ENCODE peak calls at places on chromosomes 7 and 10, in four cellular contexts. F, H, T and W are unnamed samples.

GRCh38 chr7:106768324-106768751 is 96.7 kb upstream of the PIK3CG start:
- DNase-seq in F (no peak), H (no peak), T (peak), W (no peak)

GRCh38 chr7:150780249-150780648 is 19.9 kb downstream of the TMEM176B start:
- DNase-seq in F (no peak), H (no peak), T (no peak), W (no peak)

GRCh38 chr10:987635-987905 is 664 bp upstream of the GTPBP4 start:
- DNase-seq in F (no peak), H (no peak), T (no peak), W (no peak)

GRCh38 chr10:113062977-113063967 is 113.2 kb downstream of the TCF7L2 start:
- DNase-seq in F (no peak), H (no peak), T (no peak), W (no peak)

GRCh38 chr7:41916450-41916927 is 213.6 kb upstream of the INHBA start:
- DNase-seq in F (peak), H (peak), T (no peak), W (no peak)

GRCh38 chr10:47033081-47033480 is 121.9 kb downstream of the PTPN20 start:
- DNase-seq in F (no peak), H (no peak), T (no peak), W (peak)

GRCh38 chr10:129705676-129706075 is 238.6 kb downstream of the MGMT start:
- DNase-seq in F (no peak), H (no peak), T (no peak), W (no peak)

GRCh38 chr7:155214328-155214986 is 83.2 kb upstream of the INSIG1 start:
- DNase-seq in F (no peak), H (no peak), T (no peak), W (peak)

GRCh38 chr7:28733035-28733434 is 225.1 kb downstream of the TRIL start:
- DNase-seq in F (no peak), H (no peak), T (no peak), W (no peak)

GRCh38 chr7:33841658-33842057 is 63.7 kb upstream of the BMPER start:
- DNase-seq in F (no peak), H (no peak), T (no peak), W (peak)

GRCh38 chr7:107995184-107996071 is 7.5 kb downstream of the LAMB1 start:
- DNase-seq in F (no peak), H (no peak), T (no peak), W (no peak)

GRCh38 chr10:7186387-7187032 is 224.3 kb downstream of the SFMBT2 start:
- DNase-seq in F (no peak), H (no peak), T (no peak), W (no peak)

GRCh38 chr10:58952747-58953466 is 223.5 kb upstream of the PHYHIPL start:
- DNase-seq in F (no peak), H (no peak), T (peak), W (peak)

GRCh38 chr7:3106353-3106752 is 62.7 kb upstream of the CARD11 start:
- DNase-seq in F (no peak), H (no peak), T (no peak), W (no peak)

GRCh38 chr7:39306028-39306570 is 260.1 kb upstream of the YAE1 start:
- DNase-seq in F (no peak), H (no peak), T (no peak), W (no peak)

GRCh38 chr10:23280420-23281043 is 64.1 kb downstream of the C10orf67 start:
- DNase-seq in F (no peak), H (no peak), T (no peak), W (no peak)

GRCh38 chr10:132546567-132547420 is 9.2 kb downstream of the INPP5A start:
- DNase-seq in F (no peak), H (peak), T (no peak), W (peak)

GRCh38 chr7:83469076-83469475 is 179.9 kb downstream of the SEMA3E start:
- DNase-seq in F (no peak), H (no peak), T (no peak), W (no peak)

GRCh38 chr10:52451817-52452216 is 137.7 kb downstream of the DKK1 start:
- DNase-seq in F (no peak), H (no peak), T (no peak), W (no peak)

GRCh38 chr10:111323567-111323966 is 246.7 kb downstream of the ADRA2A start:
- DNase-seq in F (no peak), H (no peak), T (no peak), W (no peak)

GRCh38 chr10:92573798-92574544 is at the start of gene IDE:
- DNase-seq in F (peak), H (peak), T (peak), W (peak)
- TF ChIP-seq CTCF in F (peak), H (peak), T (peak), W (peak)

GRCh38 chr7:50140688-50141087 is 47.6 kb upstream of the ZPBP start:
- DNase-seq in F (no peak), H (no peak), T (no peak), W (no peak)

GRCh38 chr7:50141131-50141530 is 48.1 kb upstream of the ZPBP start:
- DNase-seq in F (no peak), H (no peak), T (no peak), W (no peak)

GRCh38 chr7:50145801-50146338 is 52.8 kb upstream of the ZPBP start:
- DNase-seq in F (no peak), H (no peak), T (peak), W (no peak)

GRCh38 chr7:50141854-50142253 is 48.8 kb upstream of the ZPBP start:
- DNase-seq in F (no peak), H (no peak), T (no peak), W (no peak)

DNA sequence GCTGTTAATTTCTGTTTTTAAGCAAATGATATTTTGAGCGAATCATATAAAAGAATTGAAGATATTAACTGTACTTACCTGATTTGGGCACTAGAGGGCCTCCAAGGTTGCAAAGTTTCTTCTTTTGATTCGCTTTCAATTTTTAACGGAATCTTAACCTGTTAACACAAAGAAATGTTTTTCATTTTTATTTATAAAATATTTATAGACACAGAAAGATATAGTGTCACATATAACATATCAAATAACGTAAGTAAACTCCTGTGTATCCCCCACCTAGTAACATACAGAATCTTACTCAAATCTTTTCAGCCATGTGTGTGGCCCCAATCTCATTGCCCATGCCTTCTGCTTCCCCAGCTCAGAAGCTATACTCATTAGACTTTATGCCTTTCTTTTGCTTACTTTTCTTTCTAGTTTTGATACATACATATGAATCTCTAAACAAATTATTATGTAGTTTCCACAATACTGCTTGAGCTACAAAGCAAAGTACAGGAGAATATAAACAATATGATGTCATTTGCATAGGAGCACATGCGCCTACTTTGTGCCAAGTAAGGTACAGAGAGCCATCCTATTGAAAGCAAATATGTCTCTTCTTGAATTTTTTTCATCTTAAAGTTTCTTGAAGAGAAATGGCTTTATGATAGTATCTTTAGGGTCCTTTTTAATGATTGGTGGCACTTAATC is 49.5 kb upstream of the ZPBP start:
- DNase-seq in F (no peak), H (no peak), T (peak), W (no peak)
- TF ChIP-seq CTCF in F (peak), H (peak), T (peak), W (peak)

GRCh38 chr7:130959743-130960207 is 225.8 kb upstream of the KLF14 start:
- DNase-seq in F (no peak), H (no peak), T (no peak), W (no peak)

GRCh38 chr7:130958846-130959245 is 224.8 kb upstream of the KLF14 start:
- DNase-seq in F (no peak), H (no peak), T (no peak), W (no peak)

GRCh38 chr7:130961128-130961601 is 227.2 kb upstream of the KLF14 start:
- DNase-seq in F (no peak), H (no peak), T (peak), W (no peak)

GRCh38 chr7:130962109-130962508 is 228.1 kb upstream of the KLF14 start:
- DNase-seq in F (no peak), H (no peak), T (no peak), W (no peak)

DNA sequence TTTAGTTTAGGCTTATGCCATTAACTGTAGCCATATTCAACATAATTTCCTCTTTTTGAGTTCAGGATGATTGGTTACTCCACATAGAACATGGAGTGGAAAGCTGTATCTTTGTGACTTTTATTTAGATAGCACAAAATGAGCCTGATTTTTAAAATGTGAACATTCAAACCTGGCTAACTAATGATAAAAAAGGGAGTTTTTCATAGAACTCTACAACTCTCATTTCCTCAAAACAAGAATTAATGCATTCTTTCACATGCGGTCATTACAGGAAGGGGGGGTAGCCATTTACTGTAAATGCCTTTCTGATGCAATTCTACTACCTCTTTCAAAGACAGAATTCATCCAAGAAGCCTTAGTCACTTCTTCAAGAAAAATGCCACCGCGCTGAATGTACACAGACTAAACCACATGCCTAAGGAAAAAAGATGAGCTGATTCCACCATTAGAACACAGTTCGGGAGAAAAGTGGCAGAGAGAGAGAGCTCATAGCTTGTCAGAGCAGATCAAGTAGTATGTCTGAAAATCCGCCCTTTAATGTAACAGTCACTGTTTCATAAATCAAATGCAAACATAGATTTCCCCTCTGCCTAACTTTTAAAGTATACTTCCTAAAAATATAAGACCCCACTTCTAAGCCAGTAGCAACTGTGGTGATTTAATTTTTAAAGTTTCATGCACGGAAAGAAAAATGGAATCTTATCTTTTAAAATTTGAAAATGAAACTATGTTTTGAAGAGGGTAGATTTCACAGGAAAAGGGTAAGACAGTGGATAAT is 226.4 kb upstream of the KLF14 start:
- DNase-seq in F (peak), H (peak), T (peak), W (no peak)
- TF ChIP-seq CTCF in F (no peak), H (no peak), T (no peak), W (no peak)

GRCh38 chr10:43338117-43338516 is 33.3 kb upstream of the FXYD4 start:
- DNase-seq in F (no peak), H (no peak), T (no peak), W (no peak)
- TF ChIP-seq CTCF in F (no peak), H (no peak), T (no peak), W (no peak)

GRCh38 chr10:71486465-71487114 is 89.9 kb downstream of the CDH23 start:
- DNase-seq in F (no peak), H (no peak), T (no peak), W (peak)
- TF ChIP-seq CTCF in F (peak), H (peak), T (peak), W (peak)

GRCh38 chr7:78924581-78924980 is 528.9 kb downstream of the MAGI2 start:
- DNase-seq in F (no peak), H (no peak), T (no peak), W (no peak)
- TF ChIP-seq CTCF in F (peak), H (peak), T (no peak), W (no peak)